ENCODE peak calls at places on chromosomes 16 and 17, in ten cellular contexts. J, B, Z, A, W, X, O, I, R and Q are unnamed samples.

GRCh38 chr17:19703106-19703775 is 13.1 kb downstream of the SLC47A2 start:
- DNase-seq in J (no peak), B (no peak), Z (no peak), A (no peak), W (no peak), X (no peak), O (no peak), I (no peak), R (no peak), Q (no peak)

GRCh38 chr16:49704586-49705155 is 151.2 kb downstream of the ZNF423 start:
- DNase-seq in J (no peak), B (no peak), Z (no peak), A (peak; percentile 54), W (no peak), X (no peak), O (no peak), I (no peak), R (no peak), Q (no peak)

GRCh38 chr17:65154770-65155589 is 17.8 kb downstream of the RGS9 start:
- DNase-seq in J (no peak), B (no peak), Z (no peak), A (no peak), W (no peak), X (no peak), O (no peak), I (no peak), R (peak; percentile 92), Q (no peak)

GRCh38 chr17:27526603-27527002 is 70.4 kb downstream of the KSR1 start:
- DNase-seq in J (peak; percentile 49), B (no peak), Z (peak; percentile 44), A (peak; percentile 69), W (no peak), X (no peak), O (no peak), I (peak; percentile 22), R (peak; percentile 90), Q (no peak)

GRCh38 chr16:75695708-75696107 is 5.6 kb downstream of the DUXB start:
- DNase-seq in J (no peak), B (peak; percentile 19), Z (no peak), A (peak; percentile 81), W (no peak), X (no peak), O (no peak), I (no peak), R (no peak), Q (no peak)

GRCh38 chr17:80458016-80458415 is 18.4 kb downstream of the NPTX1 start:
- DNase-seq in J (no peak), B (no peak), Z (no peak), A (no peak), W (no peak), X (no peak), O (no peak), I (no peak), R (no peak), Q (no peak)

GRCh38 chr16:56300901-56301351 is 109.6 kb downstream of the GNAO1 start:
- DNase-seq in J (no peak), B (no peak), Z (no peak), A (no peak), W (no peak), X (no peak), O (no peak), I (no peak), R (no peak), Q (no peak)

GRCh38 chr17:41907633-41908539 is 10.9 kb downstream of the ACLY start:
- DNase-seq in J (no peak), B (no peak), Z (peak; percentile 18), A (no peak), W (no peak), X (no peak), O (no peak), I (no peak), R (no peak), Q (no peak)

GRCh38 chr16:50473375-50473945 is 74.7 kb upstream of the NKD1 start:
- DNase-seq in J (no peak), B (no peak), Z (no peak), A (no peak), W (no peak), X (no peak), O (no peak), I (no peak), R (no peak), Q (no peak)

GRCh38 chr17:63911657-63912100 is 621 bp upstream of the CSHL1 start:
- DNase-seq in J (peak; percentile 40), B (peak; percentile 16), Z (peak; percentile 44), A (peak; percentile 74), W (peak; percentile 87), X (no peak), O (no peak), I (no peak), R (peak; percentile 21), Q (no peak)

DNA sequence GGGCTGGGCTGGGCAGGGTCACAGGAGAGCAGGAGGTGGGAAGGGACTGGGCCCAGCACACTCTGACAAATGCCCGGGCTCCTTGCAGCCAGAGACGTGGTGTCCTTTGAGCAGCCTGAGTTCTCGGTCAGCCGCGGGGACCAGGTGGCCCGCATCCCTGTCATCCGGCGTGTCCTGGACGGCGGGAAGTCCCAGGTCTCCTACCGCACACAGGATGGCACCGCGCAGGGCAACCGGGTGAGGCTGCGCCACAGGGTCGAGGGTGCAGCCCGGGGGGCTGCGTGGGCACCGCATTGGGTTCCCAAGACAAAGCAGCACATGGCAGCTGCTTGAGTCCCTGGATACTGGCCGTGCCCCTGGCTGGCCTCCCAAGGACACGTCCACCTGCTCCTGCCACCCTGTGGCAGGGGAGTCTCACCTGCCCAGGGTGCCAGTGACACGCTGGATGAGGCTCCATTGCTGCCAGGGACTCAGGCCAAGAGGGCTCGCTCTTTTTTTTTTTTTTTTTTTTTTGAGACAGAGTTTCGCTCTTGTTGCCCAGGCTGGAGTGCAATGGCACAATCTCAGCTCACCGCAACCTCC is 21.3 kb downstream of the GALK1 start:
- DNase-seq in J (no peak), B (no peak), Z (no peak), A (no peak), W (no peak), X (no peak), O (no peak), I (no peak), R (no peak), Q (peak; percentile 70)
- TF ChIP-seq POLR2AphosphoS5 in J (no peak), B (no peak), Z (no peak), A (no peak), W (no peak), X (no peak), O (no peak), I (no peak), R (no peak), Q (no peak)

DNA sequence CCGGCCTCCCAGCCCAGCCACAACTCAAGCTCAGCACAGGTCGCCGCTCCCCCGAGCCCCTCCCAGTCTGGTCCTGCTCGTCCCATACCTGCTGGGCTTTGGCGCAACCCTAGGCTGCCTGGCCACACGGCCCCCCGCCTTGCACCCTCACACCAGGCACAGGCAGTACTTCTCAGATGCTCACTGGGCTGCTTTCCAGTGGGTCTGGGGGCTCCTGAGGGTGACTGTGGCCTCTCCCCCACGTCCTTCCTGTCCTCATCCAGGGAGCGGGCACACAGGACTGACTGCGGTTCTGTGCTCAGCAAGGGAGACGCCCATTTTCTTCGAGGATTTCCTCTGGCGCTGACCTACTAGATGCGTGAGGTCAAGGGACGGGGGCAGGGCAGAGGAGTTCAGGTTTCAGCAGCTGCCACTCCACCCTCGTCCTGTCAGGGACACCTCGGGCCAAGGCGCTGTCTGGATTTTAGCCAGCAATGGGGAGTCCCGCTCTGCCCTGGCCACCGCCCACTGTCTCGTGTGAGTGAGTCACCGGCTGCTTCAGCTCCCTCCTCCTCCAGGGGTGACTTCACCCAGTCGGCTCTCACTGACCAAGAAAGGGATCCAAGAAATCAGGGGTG is 115.8 kb downstream of the NPIPB11 start:
- DNase-seq in J (peak; percentile 95), B (peak; percentile 81), Z (peak; percentile 96), A (peak; percentile 86), W (peak; percentile 69), X (peak; percentile 96), O (no peak), I (peak; percentile 93), R (peak; percentile 81), Q (peak; percentile 99)
- TF ChIP-seq POLR2AphosphoS5 in J (peak; percentile 74), B (peak; percentile 46), Z (peak; percentile 70), A (no peak), W (no peak), X (peak; percentile 78), O (no peak), I (peak; percentile 91), R (no peak), Q (peak; percentile 95)

DNA sequence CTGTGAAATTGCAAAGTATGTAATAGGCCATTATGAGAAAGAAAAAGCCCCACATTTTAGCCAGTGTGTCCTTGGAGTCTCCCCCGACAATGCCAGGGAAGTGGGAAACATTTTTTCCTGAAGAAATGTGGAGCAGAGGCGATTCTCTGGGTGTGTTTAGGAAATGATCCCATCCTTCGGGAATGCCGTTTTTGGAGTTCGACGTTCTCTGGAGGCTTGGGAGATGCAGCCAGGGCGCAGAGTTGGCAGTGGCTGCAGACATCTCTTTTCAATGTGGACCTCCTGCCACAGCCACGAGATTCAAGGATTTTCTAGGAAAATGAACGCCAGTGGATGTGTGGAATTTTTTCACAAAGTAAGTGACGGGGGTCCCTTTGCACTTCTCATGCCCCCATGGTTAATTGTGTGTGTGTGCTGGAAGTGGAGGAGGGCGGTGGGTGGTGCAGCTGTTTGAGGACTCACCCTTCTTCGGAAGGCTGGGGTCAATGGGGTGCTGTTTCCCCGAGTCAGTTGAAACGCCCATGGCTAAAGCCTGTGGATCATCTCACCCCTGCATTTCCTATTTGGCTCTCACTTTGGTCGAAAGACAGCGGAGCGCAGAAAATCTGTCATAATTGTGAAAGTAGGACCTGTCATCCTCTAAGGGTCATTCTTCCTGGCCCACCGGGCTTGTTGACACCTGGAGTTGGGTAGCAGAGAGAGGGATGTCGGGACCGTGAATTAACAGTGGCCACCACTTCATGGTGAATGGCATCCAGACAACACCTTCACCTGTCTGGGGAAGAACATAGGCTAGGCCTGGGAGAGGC is 73.2 kb downstream of the CMIP start:
- DNase-seq in J (no peak), B (no peak), Z (no peak), A (no peak), W (no peak), X (peak; percentile 43), O (no peak), I (no peak), R (no peak), Q (no peak)
- TF ChIP-seq POLR2AphosphoS5 in J (no peak), B (no peak), Z (no peak), A (no peak), W (no peak), X (no peak), O (no peak), I (no peak), R (no peak), Q (no peak)

GRCh38 chr16:82535262-82535661 is 91.5 kb upstream of the CDH13 start:
- DNase-seq in J (no peak), B (no peak), Z (no peak), A (no peak), W (no peak), X (no peak), O (no peak), I (no peak), R (no peak), Q (no peak)

GRCh38 chr16:82530883-82531282 is 95.9 kb upstream of the CDH13 start:
- DNase-seq in J (no peak), B (no peak), Z (no peak), A (no peak), W (no peak), X (no peak), O (no peak), I (no peak), R (no peak), Q (no peak)

DNA sequence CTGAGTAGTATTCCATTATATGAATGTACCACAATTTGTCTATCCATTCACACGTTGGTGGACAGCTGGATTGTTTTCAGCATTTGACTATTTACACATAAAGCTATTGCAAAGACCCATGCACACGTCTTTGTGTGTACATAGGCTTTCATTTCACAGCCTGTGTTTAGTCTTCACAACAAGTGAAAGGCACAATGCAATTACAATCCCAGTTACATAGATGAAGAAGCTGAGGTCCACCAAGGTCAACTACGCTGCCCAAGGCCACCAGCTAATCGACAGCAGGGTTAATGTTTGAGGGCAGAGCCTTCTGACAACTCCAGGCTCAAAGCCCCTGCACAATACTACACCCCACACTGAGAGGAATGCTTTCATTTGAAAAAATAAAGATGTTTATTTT is 93.6 kb upstream of the CDH13 start:
- DNase-seq in J (no peak), B (no peak), Z (no peak), A (no peak), W (no peak), X (no peak), O (no peak), I (no peak), R (no peak), Q (no peak)
- TF ChIP-seq POLR2AphosphoS5 in J (no peak), B (no peak), Z (no peak), A (no peak), W (no peak), X (no peak), O (no peak), I (no peak), R (no peak), Q (no peak)